ENCODE peak calls at places on chromosomes 6 and 20, in five cellular contexts. One of them, this sample, is unnamed.

GRCh38 chr20:33858666-33859065 is 47.5 kb downstream of the CHMP4B start:
- DNase-seq in kidney tubule cell: no peak
- DNase-seq in cerebellar cortex: no peak
- DNase-seq in effector CD4-positive, alpha-beta T cell: no peak
- DNase-seq in H4: no peak
- DNase-seq in this sample: no peak

GRCh38 chr6:33613794-33614166 is 7.3 kb upstream of the ITPR3 start:
- DNase-seq in H4: no peak
- DNase-seq in effector CD4-positive, alpha-beta T cell: no peak
- DNase-seq in cerebellar cortex: no peak
- DNase-seq in kidney tubule cell: peak; percentile 78
- DNase-seq in this sample: no peak

GRCh38 chr20:63894358-63895201 is at the start of gene DNAJC5:
- DNase-seq in cerebellar cortex: peak; percentile 95
- DNase-seq in kidney tubule cell: peak; percentile 96
- DNase-seq in H4: peak; percentile 84
- DNase-seq in effector CD4-positive, alpha-beta T cell: peak; percentile 96
- DNase-seq in this sample: peak; percentile 100

GRCh38 chr6:136959471-136959891 is 37.4 kb downstream of the SLC35D3 start:
- DNase-seq in effector CD4-positive, alpha-beta T cell: no peak
- DNase-seq in kidney tubule cell: no peak
- DNase-seq in H4: no peak
- DNase-seq in cerebellar cortex: peak; percentile 35
- DNase-seq in this sample: no peak

GRCh38 chr6:140500864-140501263 is 1126.4 kb upstream of the CITED2 start:
- DNase-seq in cerebellar cortex: no peak
- DNase-seq in H4: no peak
- DNase-seq in effector CD4-positive, alpha-beta T cell: no peak
- DNase-seq in kidney tubule cell: no peak
- DNase-seq in this sample: no peak

GRCh38 chr6:1554881-1555569 is 54.7 kb upstream of the FOXC1 start:
- DNase-seq in effector CD4-positive, alpha-beta T cell: peak; percentile 53
- DNase-seq in cerebellar cortex: peak; percentile 55
- DNase-seq in kidney tubule cell: peak; percentile 34
- DNase-seq in H4: peak; percentile 57
- DNase-seq in this sample: peak; percentile 70

GRCh38 chr6:148761532-148761951 is 14.7 kb downstream of the UST start:
- DNase-seq in H4: no peak
- DNase-seq in effector CD4-positive, alpha-beta T cell: peak; percentile 32
- DNase-seq in cerebellar cortex: no peak
- DNase-seq in kidney tubule cell: peak; percentile 9
- DNase-seq in this sample: no peak

GRCh38 chr6:159805418-159806020 is 5.4 kb downstream of the PNLDC1 start:
- DNase-seq in cerebellar cortex: no peak
- DNase-seq in effector CD4-positive, alpha-beta T cell: no peak
- DNase-seq in H4: no peak
- DNase-seq in kidney tubule cell: no peak
- DNase-seq in this sample: no peak

GRCh38 chr20:44279228-44279627 is 31.8 kb downstream of the FITM2 start:
- DNase-seq in kidney tubule cell: no peak
- DNase-seq in cerebellar cortex: no peak
- DNase-seq in effector CD4-positive, alpha-beta T cell: no peak
- DNase-seq in H4: peak; percentile 13
- DNase-seq in this sample: no peak

GRCh38 chr6:122580731-122581130 is 29.5 kb upstream of the PKIB start:
- DNase-seq in cerebellar cortex: peak; percentile 3
- DNase-seq in H4: peak; percentile 3
- DNase-seq in effector CD4-positive, alpha-beta T cell: no peak
- DNase-seq in kidney tubule cell: peak; percentile 50
- DNase-seq in this sample: no peak

GRCh38 chr6:143183735-143184134 is 123.0 kb downstream of the AIG1 start:
- DNase-seq in effector CD4-positive, alpha-beta T cell: no peak
- DNase-seq in H4: no peak
- DNase-seq in kidney tubule cell: peak; percentile 56
- DNase-seq in cerebellar cortex: peak; percentile 57
- DNase-seq in this sample: no peak

GRCh38 chr6:44967481-44967880 is 360.6 kb upstream of the RUNX2 start:
- DNase-seq in H4: no peak
- DNase-seq in kidney tubule cell: no peak
- DNase-seq in cerebellar cortex: no peak
- DNase-seq in effector CD4-positive, alpha-beta T cell: no peak
- DNase-seq in this sample: no peak

GRCh38 chr20:1468117-1468624 is 1.5 kb upstream of the NSFL1C start:
- DNase-seq in cerebellar cortex: no peak
- DNase-seq in effector CD4-positive, alpha-beta T cell: no peak
- DNase-seq in kidney tubule cell: no peak
- DNase-seq in H4: no peak
- DNase-seq in this sample: no peak

GRCh38 chr20:32329817-32330554 is 28.1 kb upstream of the ASXL1 start:
- DNase-seq in kidney tubule cell: no peak
- DNase-seq in H4: no peak
- DNase-seq in cerebellar cortex: no peak
- DNase-seq in effector CD4-positive, alpha-beta T cell: no peak
- DNase-seq in this sample: no peak

GRCh38 chr20:4427936-4428581 is 293.6 kb upstream of the PRND start:
- DNase-seq in H4: no peak
- DNase-seq in kidney tubule cell: no peak
- DNase-seq in cerebellar cortex: no peak
- DNase-seq in effector CD4-positive, alpha-beta T cell: no peak
- DNase-seq in this sample: no peak

GRCh38 chr20:63103402-63104311 is 96.9 kb upstream of the BHLHE23 start:
- DNase-seq in H4: no peak
- DNase-seq in cerebellar cortex: no peak
- DNase-seq in effector CD4-positive, alpha-beta T cell: no peak
- DNase-seq in kidney tubule cell: no peak
- DNase-seq in this sample: no peak

GRCh38 chr6:130932438-130932837 is 105.2 kb downstream of the SMLR1 start:
- DNase-seq in effector CD4-positive, alpha-beta T cell: no peak
- DNase-seq in kidney tubule cell: no peak
- DNase-seq in cerebellar cortex: no peak
- DNase-seq in H4: no peak
- DNase-seq in this sample: no peak

GRCh38 chr20:9019833-9020232 is 49.1 kb upstream of the PLCB4 start:
- DNase-seq in cerebellar cortex: no peak
- DNase-seq in effector CD4-positive, alpha-beta T cell: no peak
- DNase-seq in H4: no peak
- DNase-seq in kidney tubule cell: no peak
- DNase-seq in this sample: no peak

GRCh38 chr20:59779656-59780380 is 153.6 kb downstream of the SYCP2 start:
- DNase-seq in H4: no peak
- DNase-seq in kidney tubule cell: no peak
- DNase-seq in cerebellar cortex: no peak
- DNase-seq in effector CD4-positive, alpha-beta T cell: no peak
- DNase-seq in this sample: no peak

GRCh38 chr20:44187054-44187762 is at the start of gene JPH2:
- DNase-seq in kidney tubule cell: peak; percentile 88
- DNase-seq in effector CD4-positive, alpha-beta T cell: no peak
- DNase-seq in cerebellar cortex: peak; percentile 25
- DNase-seq in H4: peak; percentile 65
- DNase-seq in this sample: no peak

GRCh38 chr20:59013031-59013951 is 5.9 kb upstream of the TUBB1 start:
- DNase-seq in kidney tubule cell: no peak
- DNase-seq in H4: no peak
- DNase-seq in effector CD4-positive, alpha-beta T cell: no peak
- DNase-seq in cerebellar cortex: no peak
- DNase-seq in this sample: no peak

GRCh38 chr6:11650297-11650696 is 112.7 kb downstream of the TMEM170B start:
- DNase-seq in effector CD4-positive, alpha-beta T cell: no peak
- DNase-seq in cerebellar cortex: peak; percentile 30
- DNase-seq in kidney tubule cell: peak; percentile 88
- DNase-seq in H4: peak; percentile 41
- DNase-seq in this sample: peak; percentile 1

GRCh38 chr20:44083220-44083933 is 103.6 kb downstream of the JPH2 start:
- DNase-seq in effector CD4-positive, alpha-beta T cell: no peak
- DNase-seq in H4: peak; percentile 49
- DNase-seq in kidney tubule cell: peak; percentile 89
- DNase-seq in cerebellar cortex: peak; percentile 11
- DNase-seq in this sample: no peak

GRCh38 chr6:40417031-40417430 is 170.1 kb downstream of the LRFN2 start:
- DNase-seq in kidney tubule cell: no peak
- DNase-seq in cerebellar cortex: peak; percentile 88
- DNase-seq in effector CD4-positive, alpha-beta T cell: no peak
- DNase-seq in H4: no peak
- DNase-seq in this sample: no peak

GRCh38 chr20:54466112-54466511 is 9.3 kb upstream of the DOK5 start:
- DNase-seq in effector CD4-positive, alpha-beta T cell: no peak
- DNase-seq in kidney tubule cell: no peak
- DNase-seq in H4: no peak
- DNase-seq in cerebellar cortex: no peak
- DNase-seq in this sample: no peak

GRCh38 chr6:110557226-110557625 is 80.8 kb upstream of the SLC22A16 start:
- DNase-seq in kidney tubule cell: no peak
- DNase-seq in H4: no peak
- DNase-seq in cerebellar cortex: no peak
- DNase-seq in effector CD4-positive, alpha-beta T cell: no peak
- DNase-seq in this sample: no peak

GRCh38 chr6:37698264-37699137 is 818 bp upstream of the MDGA1 start:
- DNase-seq in effector CD4-positive, alpha-beta T cell: peak; percentile 54
- DNase-seq in kidney tubule cell: peak; percentile 57
- DNase-seq in cerebellar cortex: peak; percentile 78
- DNase-seq in H4: peak; percentile 38
- DNase-seq in this sample: peak; percentile 52

GRCh38 chr20:45323731-45324130 is 15.6 kb upstream of the MATN4 start:
- DNase-seq in cerebellar cortex: no peak
- DNase-seq in effector CD4-positive, alpha-beta T cell: no peak
- DNase-seq in kidney tubule cell: peak; percentile 29
- DNase-seq in H4: no peak
- DNase-seq in this sample: no peak

GRCh38 chr6:153392156-153392555 is 261.1 kb upstream of the RGS17 start:
- DNase-seq in cerebellar cortex: no peak
- DNase-seq in kidney tubule cell: peak; percentile 15
- DNase-seq in H4: no peak
- DNase-seq in effector CD4-positive, alpha-beta T cell: no peak
- DNase-seq in this sample: no peak

GRCh38 chr20:50582092-50582491 is 71.9 kb downstream of the PTPN1 start:
- DNase-seq in cerebellar cortex: no peak
- DNase-seq in effector CD4-positive, alpha-beta T cell: no peak
- DNase-seq in H4: no peak
- DNase-seq in kidney tubule cell: no peak
- DNase-seq in this sample: no peak

GRCh38 chr6:100809346-100809745 is 71.8 kb downstream of the ASCC3 start:
- DNase-seq in H4: no peak
- DNase-seq in kidney tubule cell: no peak
- DNase-seq in cerebellar cortex: no peak
- DNase-seq in effector CD4-positive, alpha-beta T cell: no peak
- DNase-seq in this sample: no peak

GRCh38 chr20:2108987-2109386 is 7.4 kb downstream of the STK35 start:
- DNase-seq in cerebellar cortex: no peak
- DNase-seq in H4: no peak
- DNase-seq in effector CD4-positive, alpha-beta T cell: no peak
- DNase-seq in kidney tubule cell: peak; percentile 86
- DNase-seq in this sample: no peak

GRCh38 chr20:58213716-58214115 is 14.7 kb downstream of the ANKRD60 start:
- DNase-seq in H4: no peak
- DNase-seq in kidney tubule cell: no peak
- DNase-seq in cerebellar cortex: no peak
- DNase-seq in effector CD4-positive, alpha-beta T cell: no peak
- DNase-seq in this sample: no peak

GRCh38 chr6:74366634-74367033 is 670.6 kb downstream of the CD109 start:
- DNase-seq in H4: no peak
- DNase-seq in kidney tubule cell: no peak
- DNase-seq in effector CD4-positive, alpha-beta T cell: no peak
- DNase-seq in cerebellar cortex: no peak
- DNase-seq in this sample: no peak

GRCh38 chr6:11770546-11771466 is 7.8 kb downstream of the ADTRP start:
- DNase-seq in effector CD4-positive, alpha-beta T cell: no peak
- DNase-seq in cerebellar cortex: peak; percentile 86
- DNase-seq in H4: peak; percentile 98
- DNase-seq in kidney tubule cell: peak; percentile 98
- DNase-seq in this sample: peak; percentile 28

GRCh38 chr6:27281105-27281539 is 31.0 kb downstream of the POM121L2 start:
- DNase-seq in H4: peak; percentile 46
- DNase-seq in cerebellar cortex: no peak
- DNase-seq in kidney tubule cell: peak; percentile 33
- DNase-seq in effector CD4-positive, alpha-beta T cell: no peak
- DNase-seq in this sample: no peak

GRCh38 chr6:69349776-69350175 is 447.0 kb downstream of the LMBRD1 start:
- DNase-seq in H4: no peak
- DNase-seq in cerebellar cortex: peak; percentile 88
- DNase-seq in kidney tubule cell: no peak
- DNase-seq in effector CD4-positive, alpha-beta T cell: no peak
- DNase-seq in this sample: no peak

GRCh38 chr6:156780117-156780641 is 3.0 kb downstream of the ARID1B start:
- DNase-seq in H4: peak; percentile 91
- DNase-seq in kidney tubule cell: peak; percentile 91
- DNase-seq in cerebellar cortex: peak; percentile 98
- DNase-seq in effector CD4-positive, alpha-beta T cell: peak; percentile 58
- DNase-seq in this sample: peak; percentile 71